ENCODE peak calls at places on chromosomes 11 and 22, in four cellular contexts. Z is IMR-90, P is PC-3, R is neuronal stem cell. B is an unnamed sample.

GRCh38 chr11:47270331-47271271 is 668 bp downstream of the MADD start:
- DNase-seq in P (peak; percentile 49), Z (peak; percentile 72), R (no peak), B (peak; percentile 55)

GRCh38 chr11:124812876-124813275 is 12.7 kb upstream of the MSANTD2 start:
- DNase-seq in Z (no peak), P (peak; percentile 89), R (no peak), B (peak; percentile 15)

GRCh38 chr11:43367382-43368178 is 8.9 kb downstream of the TTC17 start:
- DNase-seq in R (no peak), P (no peak), Z (peak; percentile 56), B (no peak)

GRCh38 chr22:27133951-27134664 is 476.7 kb downstream of the MIAT start:
- DNase-seq in R (no peak), Z (peak; percentile 86), P (peak; percentile 43), B (peak; percentile 79)

GRCh38 chr22:20084547-20085413 is 4.7 kb downstream of the DGCR8 start:
- DNase-seq in R (peak; percentile 40), P (no peak), Z (no peak), B (peak; percentile 8)

GRCh38 chr11:111308140-111308539 is 9.8 kb downstream of the POU2AF3 start:
- DNase-seq in Z (peak; percentile 39), R (no peak), P (no peak), B (no peak)

GRCh38 chr11:100094121-100094865 is 592.8 kb upstream of the ARHGAP42 start:
- DNase-seq in Z (no peak), R (no peak), P (no peak), B (no peak)

GRCh38 chr11:56331861-56332491 is 13.9 kb upstream of the OR8K1 start:
- DNase-seq in Z (no peak), P (no peak), R (no peak), B (no peak)

GRCh38 chr22:48740086-48740730 is 1087.5 kb downstream of the BRD1 start:
- DNase-seq in P (no peak), R (no peak), Z (no peak), B (no peak)

GRCh38 chr22:44668886-44669724 is 32.9 kb upstream of the PRR5 start:
- DNase-seq in R (no peak), P (no peak), Z (no peak), B (peak; percentile 50)

GRCh38 chr22:36741204-36741793 is 34.6 kb downstream of the IFT27 start:
- DNase-seq in R (no peak), Z (no peak), P (no peak), B (no peak)

GRCh38 chr11:123145220-123145619 is 49.8 kb downstream of the CLMP start:
- DNase-seq in R (no peak), Z (peak; percentile 87), P (peak; percentile 94), B (peak; percentile 78)

GRCh38 chr11:96384156-96384555 is 5.6 kb downstream of the CCDC82 start:
- DNase-seq in Z (no peak), P (peak; percentile 15), R (no peak), B (no peak)

GRCh38 chr11:62921573-62922188 is 518 bp upstream of the CHRM1 start:
- DNase-seq in R (no peak), P (peak; percentile 50), Z (peak; percentile 17), B (peak; percentile 15)

GRCh38 chr11:120061761-120062560 is 76.0 kb downstream of the TRIM29 start:
- DNase-seq in R (peak; percentile 78), P (no peak), Z (no peak), B (peak; percentile 8)

GRCh38 chr11:60977224-60977623 is 5.7 kb downstream of the CD6 start:
- DNase-seq in P (no peak), R (no peak), Z (no peak), B (no peak)

GRCh38 chr11:44380820-44381219 is 70.9 kb upstream of the ALX4 start:
- DNase-seq in Z (no peak), R (no peak), P (no peak), B (no peak)

GRCh38 chr11:118435893-118436624 is at the start of gene KMT2A:
- DNase-seq in P (peak; percentile 99), R (peak; percentile 100), Z (peak; percentile 95), B (peak; percentile 99)
- H3K4me1 ChIP-seq in P (peaks cover 30% of the 10 kb centered on the region), R (peaks cover 4% of the 10 kb centered on the region), Z (peaks cover 6% of the 10 kb centered on the region), B (peaks cover 26% of the 10 kb centered on the region)

GRCh38 chr22:45770506-45770905 is 98.9 kb downstream of the ATXN10 start:
- DNase-seq in Z (no peak), P (no peak), R (no peak), B (no peak)
- H3K4me3 ChIP-seq in Z (no peak overlapping the region), P (no peak overlapping the region), R (no peak overlapping the region), B (no peak overlapping the region)

GRCh38 chr11:10319691-10320090 is 14.8 kb downstream of the ADM start:
- DNase-seq in P (no peak), R (no peak), Z (no peak), B (no peak)
- H3K9ac ChIP-seq in P (no peak overlapping the region), R (no peak overlapping the region), Z (no peak overlapping the region), B (peak overlapping the region; percentile 50)

GRCh38 chr22:24097961-24098391 is 83.3 kb upstream of the SUSD2 start:
- DNase-seq in P (no peak), R (no peak), Z (no peak), B (no peak)
- H3K4me1 ChIP-seq in P (no peaks in the 10 kb centered on the region), R (no peaks in the 10 kb centered on the region), Z (no peaks in the 10 kb centered on the region), B (no peaks in the 10 kb centered on the region)

GRCh38 chr11:65895482-65895981 is 4.7 kb downstream of the FOSL1 start:
- DNase-seq in P (peak; percentile 54), R (no peak), Z (no peak), B (no peak)

GRCh38 chr11:65890324-65891179 is at the start of gene CCDC85B:
- DNase-seq in P (peak; percentile 99), R (peak; percentile 93), Z (peak; percentile 95), B (peak; percentile 99)

GRCh38 chr11:65894034-65894591 is 3.6 kb downstream of the CCDC85B start:
- DNase-seq in Z (no peak), R (no peak), P (peak; percentile 37), B (no peak)

GRCh38 chr11:65891180-65892136 is 985 bp downstream of the CCDC85B start:
- DNase-seq in R (no peak), P (peak; percentile 95), Z (no peak), B (peak; percentile 69)

GRCh38 chr11:65892661-65893317 is 2.3 kb downstream of the CCDC85B start:
- DNase-seq in P (peak; percentile 47), R (no peak), Z (no peak), B (no peak)
- H3K4me3 ChIP-seq in P (peak overlapping the region; percentile 72), R (no peak overlapping the region), Z (no peak overlapping the region), B (peak overlapping the region; percentile 86)

GRCh38 chr11:64891215-64891848 is 12.9 kb upstream of the EHD1 start:
- DNase-seq in P (no peak), R (no peak), Z (no peak), B (no peak)

GRCh38 chr11:64891880-64892279 is 13.5 kb upstream of the EHD1 start:
- DNase-seq in R (no peak), P (no peak), Z (no peak), B (no peak)

GRCh38 chr11:64892838-64893193 is 14.4 kb upstream of the EHD1 start:
- DNase-seq in P (no peak), R (no peak), Z (no peak), B (no peak)

GRCh38 chr11:64893194-64894069 is 15.0 kb upstream of the EHD1 start:
- DNase-seq in Z (no peak), R (no peak), P (no peak), B (no peak)

GRCh38 chr11:64892411-64892831 is 14.0 kb upstream of the EHD1 start:
- DNase-seq in R (no peak), Z (no peak), P (no peak), B (no peak)
- H3K9ac ChIP-seq in R (peak overlapping the region; percentile 60), Z (no peak overlapping the region), P (no peak overlapping the region), B (no peak overlapping the region)